ENCODE peak calls at places on chromosomes 13 and 19, in nine cellular contexts. A, K, E, L, P, O, J, R and M are unnamed samples.
A peak's percentile ranks its signal among the peaks of the same experiment; 100 is the strongest.

GRCh38 chr13:75687145-75687763 is 51.1 kb downstream of the LMO7 start:
- DNase-seq in A (no peak), K (no peak), E (no peak), L (peak; percentile 62), P (no peak), O (no peak), J (no peak), R (no peak), M (peak; percentile 34)

GRCh38 chr19:19120308-19121156 is 17.7 kb downstream of the TMEM161A start:
- DNase-seq in A (peak; percentile 79), K (no peak), E (no peak), L (peak; percentile 69), P (peak; percentile 59), O (no peak), J (peak; percentile 63), R (no peak), M (peak; percentile 81)

GRCh38 chr19:19487077-19488040 is 28.0 kb downstream of the TSSK6 start:
- DNase-seq in A (no peak), K (no peak), E (no peak), L (no peak), P (no peak), O (no peak), J (no peak), R (no peak), M (no peak)

GRCh38 chr13:103236213-103236612 is 170.0 kb upstream of the SLC10A2 start:
- DNase-seq in A (no peak), K (no peak), E (no peak), L (peak; percentile 1), P (no peak), O (no peak), J (no peak), R (no peak), M (no peak)

GRCh38 chr19:12284226-12284625 is 10.5 kb downstream of the ZNF44 start:
- DNase-seq in A (no peak), K (no peak), E (no peak), L (no peak), P (no peak), O (no peak), J (no peak), R (no peak), M (no peak)

GRCh38 chr19:41957838-41958366 is 1.2 kb downstream of the RABAC1 start:
- DNase-seq in A (peak; percentile 75), K (no peak), E (peak; percentile 59), L (peak; percentile 85), P (peak; percentile 60), O (no peak), J (peak; percentile 93), R (peak; percentile 75), M (peak; percentile 94)

GRCh38 chr13:84985860-84986259 is 813.4 kb downstream of the SLITRK6 start:
- DNase-seq in A (no peak), K (no peak), E (no peak), L (no peak), P (no peak), O (no peak), J (no peak), R (no peak), M (no peak)

GRCh38 chr13:114077938-114078335 is 54.5 kb downstream of the RASA3 start:
- DNase-seq in A (no peak), K (no peak), E (no peak), L (peak; percentile 79), P (no peak), O (no peak), J (peak; percentile 79), R (no peak), M (peak; percentile 67)